ENCODE peak calls at places on chromosomes 7 and 10, in eight cellular contexts. One of them, this sample, is unnamed.
A peak's percentile ranks its signal among the peaks of the same experiment; 100 is the strongest.

GRCh38 chr10:92572362-92573090 is 1.4 kb downstream of the IDE start:
- DNase-seq in neuronal stem cell: no peak
- DNase-seq in AG08395: no peak
- DNase-seq in fibroblast of villous mesenchyme: no peak
- DNase-seq in SW 1271: no peak
- DNase-seq in effector CD4-positive, alpha-beta T cell: no peak
- DNase-seq in Peyer's patch: no peak
- DNase-seq in RWPE1: no peak
- DNase-seq in this sample: no peak

GRCh38 chr10:31977440-31978157 is 49.0 kb upstream of the ARHGAP12 start:
- DNase-seq in neuronal stem cell: no peak
- DNase-seq in AG08395: peak; percentile 55
- DNase-seq in fibroblast of villous mesenchyme: peak; percentile 30
- DNase-seq in SW 1271: no peak
- DNase-seq in effector CD4-positive, alpha-beta T cell: no peak
- DNase-seq in Peyer's patch: no peak
- DNase-seq in RWPE1: no peak
- DNase-seq in this sample: peak; percentile 66

GRCh38 chr10:110481948-110482347 is 15.8 kb upstream of the DUSP5 start:
- DNase-seq in neuronal stem cell: no peak
- DNase-seq in AG08395: peak; percentile 45
- DNase-seq in fibroblast of villous mesenchyme: peak; percentile 37
- DNase-seq in SW 1271: no peak
- DNase-seq in effector CD4-positive, alpha-beta T cell: no peak
- DNase-seq in Peyer's patch: no peak
- DNase-seq in RWPE1: no peak
- DNase-seq in this sample: no peak

GRCh38 chr7:66110861-66111260 is 3.8 kb upstream of the CRCP start:
- DNase-seq in neuronal stem cell: no peak
- DNase-seq in AG08395: peak; percentile 79
- DNase-seq in fibroblast of villous mesenchyme: peak; percentile 65
- DNase-seq in SW 1271: peak; percentile 72
- DNase-seq in effector CD4-positive, alpha-beta T cell: no peak
- DNase-seq in Peyer's patch: no peak
- DNase-seq in RWPE1: peak; percentile 64
- DNase-seq in this sample: no peak

GRCh38 chr10:102677736-102678354 is 33.6 kb downstream of the TRIM8 start:
- DNase-seq in neuronal stem cell: no peak
- DNase-seq in AG08395: no peak
- DNase-seq in fibroblast of villous mesenchyme: no peak
- DNase-seq in SW 1271: no peak
- DNase-seq in effector CD4-positive, alpha-beta T cell: no peak
- DNase-seq in Peyer's patch: no peak
- DNase-seq in RWPE1: no peak
- DNase-seq in this sample: no peak

GRCh38 chr10:35912615-35913170 is 270.6 kb upstream of the FZD8 start:
- DNase-seq in neuronal stem cell: no peak
- DNase-seq in AG08395: peak; percentile 58
- DNase-seq in fibroblast of villous mesenchyme: peak; percentile 90
- DNase-seq in SW 1271: no peak
- DNase-seq in effector CD4-positive, alpha-beta T cell: no peak
- DNase-seq in Peyer's patch: no peak
- DNase-seq in RWPE1: peak; percentile 22
- DNase-seq in this sample: no peak

GRCh38 chr7:1810961-1811849 is 141.1 kb downstream of the ELFN1 start:
- DNase-seq in neuronal stem cell: no peak
- DNase-seq in AG08395: peak; percentile 27
- DNase-seq in fibroblast of villous mesenchyme: peak; percentile 35
- DNase-seq in SW 1271: no peak
- DNase-seq in effector CD4-positive, alpha-beta T cell: no peak
- DNase-seq in Peyer's patch: no peak
- DNase-seq in RWPE1: no peak
- DNase-seq in this sample: no peak

GRCh38 chr7:72099784-72100183 is 312.4 kb downstream of the CALN1 start:
- DNase-seq in neuronal stem cell: no peak
- DNase-seq in AG08395: peak; percentile 65
- DNase-seq in fibroblast of villous mesenchyme: no peak
- DNase-seq in SW 1271: no peak
- DNase-seq in effector CD4-positive, alpha-beta T cell: no peak
- DNase-seq in Peyer's patch: no peak
- DNase-seq in RWPE1: no peak
- DNase-seq in this sample: no peak

GRCh38 chr7:117048114-117048853 is 95.0 kb downstream of the ST7 start:
- DNase-seq in neuronal stem cell: no peak
- DNase-seq in AG08395: no peak
- DNase-seq in fibroblast of villous mesenchyme: no peak
- DNase-seq in SW 1271: no peak
- DNase-seq in effector CD4-positive, alpha-beta T cell: no peak
- DNase-seq in Peyer's patch: no peak
- DNase-seq in RWPE1: no peak
- DNase-seq in this sample: no peak

GRCh38 chr7:13538669-13539068 is 450.8 kb downstream of the ETV1 start:
- DNase-seq in neuronal stem cell: no peak
- DNase-seq in AG08395: no peak
- DNase-seq in fibroblast of villous mesenchyme: no peak
- DNase-seq in SW 1271: no peak
- DNase-seq in effector CD4-positive, alpha-beta T cell: no peak
- DNase-seq in Peyer's patch: no peak
- DNase-seq in RWPE1: no peak
- DNase-seq in this sample: peak; percentile 29

This sample was measured in putamen.